ENCODE peak calls at places on chromosomes 7 and 10, in four cellular contexts. D, L, C and Q are unnamed samples.

GRCh38 chr7:98287486-98287959 is 6.0 kb downstream of the BRI3 start:
- DNase-seq in D (no peak), L (no peak), C (peak), Q (no peak)

GRCh38 chr7:70620333-70621055 is 511.4 kb upstream of the GALNT17 start:
- DNase-seq in D (no peak), L (no peak), C (no peak), Q (no peak)

GRCh38 chr10:102311025-102311420 is 65.7 kb downstream of the GBF1 start:
- DNase-seq in D (peak), L (no peak), C (no peak), Q (peak)

GRCh38 chr10:5594271-5595036 is 69.7 kb downstream of the CALML3 start:
- DNase-seq in D (peak), L (no peak), C (no peak), Q (peak)

GRCh38 chr10:32938554-32939061 is 19.4 kb downstream of the ITGB1 start:
- DNase-seq in D (no peak), L (no peak), C (no peak), Q (peak)

GRCh38 chr7:157676456-157677255 is 339.9 kb downstream of the DNAJB6 start:
- DNase-seq in D (no peak), L (no peak), C (peak), Q (no peak)

GRCh38 chr7:21370283-21370982 is 57.5 kb upstream of the SP4 start:
- DNase-seq in D (no peak), L (no peak), C (no peak), Q (no peak)

GRCh38 chr10:132195366-132196075 is 8.8 kb downstream of the DPYSL4 start:
- DNase-seq in D (no peak), L (no peak), C (no peak), Q (no peak)

GRCh38 chr7:46179211-46179610 is 258.1 kb upstream of the IGFBP3 start:
- DNase-seq in D (no peak), L (no peak), C (no peak), Q (peak)

GRCh38 chr10:79400567-79401004 is 44.8 kb downstream of the ZCCHC24 start:
- DNase-seq in D (no peak), L (no peak), C (peak), Q (peak)

GRCh38 chr7:920351-921070 is 34.0 kb downstream of the ADAP1 start:
- DNase-seq in D (no peak), L (no peak), C (peak), Q (no peak)

GRCh38 chr7:123367508-123368122 is 166.8 kb downstream of the IQUB start:
- DNase-seq in D (no peak), L (no peak), C (no peak), Q (peak)

GRCh38 chr10:78535716-78536218 is 502.1 kb downstream of the RPS24 start:
- DNase-seq in D (no peak), L (no peak), C (no peak), Q (no peak)

GRCh38 chr10:79018591-79019011 is 50.2 kb upstream of the ZMIZ1 start:
- DNase-seq in D (peak), L (no peak), C (no peak), Q (peak)

GRCh38 chr10:129800796-129801340 is 163.2 kb downstream of the EBF3 start:
- DNase-seq in D (no peak), L (no peak), C (no peak), Q (no peak)

GRCh38 chr10:127293640-127294039 is 97.2 kb upstream of the INSYN2A start:
- DNase-seq in D (no peak), L (no peak), C (no peak), Q (no peak)

GRCh38 chr10:47059606-47060311 is 148.5 kb downstream of the PTPN20 start:
- DNase-seq in D (no peak), L (no peak), C (no peak), Q (no peak)

GRCh38 chr7:83970081-83970480 is 224.5 kb downstream of the SEMA3A start:
- DNase-seq in D (no peak), L (no peak), C (no peak), Q (no peak)

GRCh38 chr7:130273863-130274262 is 7.2 kb downstream of the CPA2 start:
- DNase-seq in D (peak), L (no peak), C (no peak), Q (peak)

GRCh38 chr7:1807821-1808600 is 137.9 kb downstream of the ELFN1 start:
- DNase-seq in D (no peak), L (no peak), C (no peak), Q (no peak)

GRCh38 chr10:46235705-46236536 is 50.9 kb upstream of the ANTXRL start:
- DNase-seq in D (no peak), L (no peak), C (peak), Q (no peak)

GRCh38 chr10:30368065-30368718 is 19.1 kb upstream of the MTPAP start:
- DNase-seq in D (no peak), L (no peak), C (peak), Q (no peak)

GRCh38 chr7:87370660-87371180 is 25.3 kb downstream of the CROT start:
- DNase-seq in D (peak), L (no peak), C (no peak), Q (peak)
- H2AFZ ChIP-seq in D (no peak), L (no peak), C (no peak), Q (no peak)

GRCh38 chr10:21401196-21401595 is 124.3 kb downstream of the SKIDA1 start:
- DNase-seq in D (peak), L (no peak), C (no peak), Q (peak)
- H4K91ac ChIP-seq in D (peak), L (no peak), C (no peak), Q (no peak)

DNA sequence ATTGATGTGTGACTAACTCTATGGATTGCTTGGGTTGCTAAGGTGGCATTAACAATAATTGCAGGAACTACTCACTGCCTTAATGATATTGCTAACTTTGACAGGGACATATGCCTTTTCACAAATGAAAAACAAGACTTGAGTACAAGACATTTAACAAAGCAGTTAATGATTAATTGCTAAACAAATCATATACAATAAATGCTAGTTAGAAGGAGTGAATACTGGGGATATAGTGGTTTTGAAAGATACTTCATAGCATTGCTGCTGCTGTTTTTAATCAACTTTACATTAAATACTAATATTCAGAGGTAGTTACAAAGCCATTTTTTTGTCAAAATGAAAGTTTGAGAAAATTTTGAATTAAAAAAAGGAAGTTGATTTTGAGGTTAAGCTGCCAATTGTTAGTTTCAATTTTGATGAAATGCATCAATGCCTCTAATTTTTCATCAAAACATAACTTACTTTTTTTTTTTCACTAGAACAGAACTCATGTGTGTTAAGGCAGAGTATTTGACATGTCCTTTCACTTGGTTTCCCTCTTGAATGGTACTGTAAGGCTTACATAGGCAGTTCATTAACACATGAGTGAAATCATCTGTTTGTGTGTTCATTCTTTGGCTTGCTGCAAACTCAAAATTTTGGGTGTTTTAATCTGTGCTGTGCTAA is 106.2 kb upstream of the SEMA3D start:
- DNase-seq in D (no peak), L (no peak), C (no peak), Q (no peak)
- H3K18ac ChIP-seq in D (no peak), L (no peak), C (no peak), Q (no peak)

GRCh38 chr10:44569193-44570091 is 184.5 kb upstream of the CXCL12 start:
- DNase-seq in D (peak), L (no peak), C (no peak), Q (no peak)
- H2AFZ ChIP-seq in D (peak), L (no peak), C (no peak), Q (no peak)

GRCh38 chr10:53025172-53025651 is 252.6 kb upstream of the MBL2 start:
- DNase-seq in D (peak), L (no peak), C (no peak), Q (no peak)

GRCh38 chr10:53023411-53023810 is 250.8 kb upstream of the MBL2 start:
- DNase-seq in D (no peak), L (no peak), C (no peak), Q (no peak)

GRCh38 chr10:53022663-53023088 is 250.1 kb upstream of the MBL2 start:
- DNase-seq in D (no peak), L (no peak), C (peak), Q (no peak)
- H4K91ac ChIP-seq in D (no peak), L (no peak), C (peak), Q (no peak)